ENCODE peak calls at places on chromosomes 3 and 15, in eight cellular contexts. One of them, this sample, is unnamed. For H3K4me1 and H3K36me3, the result is how much of the 10 kb centered on the place peaks cover.

GRCh38 chr3:49351521-49352011 is 6.6 kb downstream of the GPX1 start:
- DNase-seq in heart right ventricle: no peak
- DNase-seq in cardiac muscle cell: no peak
- DNase-seq in left lung: no peak
- DNase-seq in iPS DF 6.9: no peak
- DNase-seq in OCI-LY7: no peak
- DNase-seq in left ventricle myocardium inferior: no peak
- DNase-seq in mucosa of descending colon: no peak
- DNase-seq in this sample: no peak

GRCh38 chr3:78726545-78726944 is 1041.3 kb downstream of the ROBO1 start:
- DNase-seq in left lung: no peak
- DNase-seq in mucosa of descending colon: no peak
- DNase-seq in OCI-LY7: no peak
- DNase-seq in left ventricle myocardium inferior: no peak
- DNase-seq in cardiac muscle cell: no peak
- DNase-seq in iPS DF 6.9: no peak
- DNase-seq in heart right ventricle: no peak
- DNase-seq in this sample: no peak

GRCh38 chr15:91566116-91566515 is 287.4 kb upstream of the SLCO3A1 start:
- DNase-seq in OCI-LY7: no peak
- DNase-seq in heart right ventricle: no peak
- DNase-seq in left ventricle myocardium inferior: no peak
- DNase-seq in iPS DF 6.9: no peak
- DNase-seq in cardiac muscle cell: no peak
- DNase-seq in left lung: no peak
- DNase-seq in mucosa of descending colon: no peak
- DNase-seq in this sample: no peak

GRCh38 chr3:9704343-9705322 is 1.0 kb downstream of the CPNE9 start:
- DNase-seq in mucosa of descending colon: peak
- DNase-seq in heart right ventricle: no peak
- DNase-seq in cardiac muscle cell: peak
- DNase-seq in left ventricle myocardium inferior: peak
- DNase-seq in left lung: no peak
- DNase-seq in iPS DF 6.9: peak
- DNase-seq in OCI-LY7: no peak
- DNase-seq in this sample: peak

GRCh38 chr3:33982269-33982798 is 183.9 kb downstream of the PDCD6IP start:
- DNase-seq in heart right ventricle: no peak
- DNase-seq in mucosa of descending colon: no peak
- DNase-seq in cardiac muscle cell: no peak
- DNase-seq in iPS DF 6.9: no peak
- DNase-seq in left ventricle myocardium inferior: no peak
- DNase-seq in OCI-LY7: no peak
- DNase-seq in left lung: no peak
- DNase-seq in this sample: no peak

GRCh38 chr15:36808401-36809160 is 229.2 kb downstream of the CDIN1 start:
- DNase-seq in cardiac muscle cell: peak
- DNase-seq in left lung: no peak
- DNase-seq in iPS DF 6.9: no peak
- DNase-seq in heart right ventricle: no peak
- DNase-seq in OCI-LY7: no peak
- DNase-seq in left ventricle myocardium inferior: no peak
- DNase-seq in mucosa of descending colon: no peak
- DNase-seq in this sample: no peak

GRCh38 chr3:23867400-23867799 is 49.4 kb downstream of the NKIRAS1 start:
- DNase-seq in mucosa of descending colon: no peak
- DNase-seq in left ventricle myocardium inferior: no peak
- DNase-seq in OCI-LY7: peak
- DNase-seq in heart right ventricle: no peak
- DNase-seq in iPS DF 6.9: no peak
- DNase-seq in left lung: no peak
- DNase-seq in cardiac muscle cell: no peak
- DNase-seq in this sample: no peak

GRCh38 chr15:83545803-83546534 is 98.8 kb downstream of the SH3GL3 start:
- DNase-seq in OCI-LY7: no peak
- DNase-seq in left ventricle myocardium inferior: no peak
- DNase-seq in mucosa of descending colon: no peak
- DNase-seq in left lung: no peak
- DNase-seq in heart right ventricle: no peak
- DNase-seq in iPS DF 6.9: no peak
- DNase-seq in cardiac muscle cell: no peak
- DNase-seq in this sample: no peak

GRCh38 chr15:66566963-66567531 is 1.2 kb upstream of the LCTL start:
- DNase-seq in left lung: no peak
- DNase-seq in left ventricle myocardium inferior: peak
- DNase-seq in mucosa of descending colon: peak
- DNase-seq in heart right ventricle: peak
- DNase-seq in cardiac muscle cell: peak
- DNase-seq in OCI-LY7: peak
- DNase-seq in iPS DF 6.9: peak
- DNase-seq in this sample: peak

GRCh38 chr3:167919590-167919989 is 176.1 kb downstream of the GOLIM4 start:
- DNase-seq in left ventricle myocardium inferior: no peak
- DNase-seq in heart right ventricle: no peak
- DNase-seq in cardiac muscle cell: no peak
- DNase-seq in left lung: no peak
- DNase-seq in OCI-LY7: no peak
- DNase-seq in iPS DF 6.9: no peak
- DNase-seq in mucosa of descending colon: no peak
- DNase-seq in this sample: no peak

GRCh38 chr3:167918686-167919085 is 177.0 kb downstream of the GOLIM4 start:
- DNase-seq in left ventricle myocardium inferior: no peak
- DNase-seq in mucosa of descending colon: no peak
- DNase-seq in heart right ventricle: no peak
- DNase-seq in iPS DF 6.9: no peak
- DNase-seq in cardiac muscle cell: no peak
- DNase-seq in left lung: no peak
- DNase-seq in OCI-LY7: no peak
- DNase-seq in this sample: no peak

GRCh38 chr3:167917969-167918368 is 177.8 kb downstream of the GOLIM4 start:
- DNase-seq in OCI-LY7: no peak
- DNase-seq in left lung: no peak
- DNase-seq in heart right ventricle: no peak
- DNase-seq in iPS DF 6.9: no peak
- DNase-seq in left ventricle myocardium inferior: no peak
- DNase-seq in mucosa of descending colon: no peak
- DNase-seq in cardiac muscle cell: no peak
- DNase-seq in this sample: no peak

GRCh38 chr3:167920747-167921146 is 175.0 kb downstream of the GOLIM4 start:
- DNase-seq in heart right ventricle: no peak
- DNase-seq in OCI-LY7: no peak
- DNase-seq in mucosa of descending colon: no peak
- DNase-seq in cardiac muscle cell: no peak
- DNase-seq in iPS DF 6.9: no peak
- DNase-seq in left lung: no peak
- DNase-seq in left ventricle myocardium inferior: no peak
- DNase-seq in this sample: no peak
- H3K4me1 ChIP-seq in heart right ventricle: under half
- H3K4me1 ChIP-seq in OCI-LY7: under half
- H3K4me1 ChIP-seq in mucosa of descending colon: under half
- H3K4me1 ChIP-seq in cardiac muscle cell: under half
- H3K4me1 ChIP-seq in iPS DF 6.9: under half
- H3K4me1 ChIP-seq in left lung: under half
- H3K4me1 ChIP-seq in left ventricle myocardium inferior: under half
- H3K4me1 ChIP-seq in this sample: under half

GRCh38 chr15:51883436-51883835 is 54.0 kb downstream of the TMOD3 start:
- DNase-seq in heart right ventricle: no peak
- DNase-seq in OCI-LY7: no peak
- DNase-seq in left lung: no peak
- DNase-seq in left ventricle myocardium inferior: no peak
- DNase-seq in iPS DF 6.9: no peak
- DNase-seq in mucosa of descending colon: no peak
- DNase-seq in cardiac muscle cell: no peak
- DNase-seq in this sample: no peak
- H3K4me3 ChIP-seq in heart right ventricle: no peak
- H3K4me3 ChIP-seq in OCI-LY7: no peak
- H3K4me3 ChIP-seq in left lung: no peak
- H3K4me3 ChIP-seq in left ventricle myocardium inferior: no peak
- H3K4me3 ChIP-seq in iPS DF 6.9: no peak
- H3K4me3 ChIP-seq in mucosa of descending colon: no peak
- H3K4me3 ChIP-seq in cardiac muscle cell: no peak
- H3K4me3 ChIP-seq in this sample: no peak

DNA sequence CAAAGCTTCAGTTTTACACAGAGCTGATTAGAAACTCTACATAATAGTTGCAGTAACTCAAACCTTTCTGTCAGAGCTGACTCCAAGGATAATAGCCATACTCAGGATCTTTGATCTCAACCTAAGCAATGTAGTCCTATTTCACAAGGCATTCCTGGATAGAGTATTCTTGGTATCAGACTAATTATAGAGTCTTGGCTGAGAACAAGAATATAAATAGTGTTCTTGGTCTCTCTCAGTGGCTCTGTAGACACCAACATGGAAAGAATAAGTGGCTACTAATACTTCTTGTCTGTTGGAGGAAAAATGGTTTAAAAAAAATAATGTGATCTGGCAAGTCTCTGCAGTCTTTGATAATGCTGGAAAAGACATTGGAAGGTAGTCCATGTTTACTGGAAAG is 55.7 kb downstream of the RIOX2 start:
- DNase-seq in left ventricle myocardium inferior: no peak
- DNase-seq in OCI-LY7: no peak
- DNase-seq in left lung: no peak
- DNase-seq in heart right ventricle: no peak
- DNase-seq in mucosa of descending colon: no peak
- DNase-seq in iPS DF 6.9: no peak
- DNase-seq in cardiac muscle cell: no peak
- DNase-seq in this sample: no peak
- H3K36me3 ChIP-seq in left ventricle myocardium inferior: half or more
- H3K36me3 ChIP-seq in OCI-LY7: under half
- H3K36me3 ChIP-seq in left lung: under half
- H3K36me3 ChIP-seq in heart right ventricle: half or more
- H3K36me3 ChIP-seq in mucosa of descending colon: under half
- H3K36me3 ChIP-seq in iPS DF 6.9: under half
- H3K36me3 ChIP-seq in cardiac muscle cell: under half
- H3K36me3 ChIP-seq in this sample: under half

GRCh38 chr3:46966811-46967210 is 9.7 kb downstream of the CCDC12 start:
- DNase-seq in left ventricle myocardium inferior: no peak
- DNase-seq in OCI-LY7: peak
- DNase-seq in left lung: no peak
- DNase-seq in heart right ventricle: no peak
- DNase-seq in cardiac muscle cell: no peak
- DNase-seq in iPS DF 6.9: no peak
- DNase-seq in mucosa of descending colon: no peak
- DNase-seq in this sample: no peak
- H3K4me1 ChIP-seq in left ventricle myocardium inferior: half or more
- H3K4me1 ChIP-seq in OCI-LY7: half or more
- H3K4me1 ChIP-seq in left lung: under half
- H3K4me1 ChIP-seq in heart right ventricle: half or more
- H3K4me1 ChIP-seq in cardiac muscle cell: under half
- H3K4me1 ChIP-seq in iPS DF 6.9: under half
- H3K4me1 ChIP-seq in mucosa of descending colon: under half
- H3K4me1 ChIP-seq in this sample: half or more

DNA sequence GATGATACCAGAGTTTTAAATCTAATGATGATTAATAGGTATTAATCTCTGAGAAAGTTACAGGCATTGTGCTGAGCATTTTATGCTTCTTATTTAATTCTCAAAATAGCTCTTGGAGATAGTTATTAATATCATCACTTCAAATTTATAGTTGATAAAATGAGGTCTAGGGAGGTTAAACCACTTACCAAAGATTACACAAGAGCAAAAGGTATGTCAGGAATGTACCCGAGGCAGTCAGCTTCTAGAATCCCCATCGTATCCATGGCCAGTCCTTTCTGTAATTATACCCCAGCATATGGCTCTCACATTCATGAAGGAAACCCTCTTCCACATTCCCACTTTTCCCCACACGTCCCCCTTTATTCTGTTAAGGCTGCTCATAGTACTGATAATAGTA is 421.3 kb downstream of the PYDC2 start:
- DNase-seq in mucosa of descending colon: no peak
- DNase-seq in cardiac muscle cell: peak
- DNase-seq in left ventricle myocardium inferior: no peak
- DNase-seq in iPS DF 6.9: no peak
- DNase-seq in left lung: no peak
- DNase-seq in OCI-LY7: no peak
- DNase-seq in heart right ventricle: no peak
- DNase-seq in this sample: no peak
- H3K4me3 ChIP-seq in mucosa of descending colon: no peak
- H3K4me3 ChIP-seq in cardiac muscle cell: no peak
- H3K4me3 ChIP-seq in left ventricle myocardium inferior: no peak
- H3K4me3 ChIP-seq in iPS DF 6.9: no peak
- H3K4me3 ChIP-seq in left lung: no peak
- H3K4me3 ChIP-seq in OCI-LY7: no peak
- H3K4me3 ChIP-seq in heart right ventricle: no peak
- H3K4me3 ChIP-seq in this sample: no peak